ENCODE peak calls at places on chromosome 11, in ten cellular contexts. E is HCT116, W is spleen, F is endothelial cell of umbilical vein, S is heart left ventricle, R is body of pancreas, J is uterus, X is HepG2, K is ovary, Q is gastrocnemius medialis. A is an unnamed sample.

GRCh38 chr11:5291207-5291838 is 10.4 kb downstream of the OR51B4 start:
- DNase-seq in E (peak), W (no peak), F (peak), S (no peak), R (no peak), J (no peak), X (peak), K (no peak), Q (no peak), A (no peak)

GRCh38 chr11:13462311-13462927 is 603 bp downstream of the BTBD10 start:
- DNase-seq in E (peak), W (no peak), F (peak), S (peak), R (peak), J (no peak), X (peak), K (peak), Q (peak), A (peak)

GRCh38 chr11:6319001-6319878 is 1.1 kb downstream of the CAVIN3 start:
- DNase-seq in E (no peak), W (peak), F (peak), S (peak), R (peak), J (peak), X (no peak), K (peak), Q (no peak), A (peak)

GRCh38 chr11:46898396-46899095 is 19.8 kb downstream of the LRP4 start:
- DNase-seq in E (no peak), W (no peak), F (no peak), S (no peak), R (no peak), J (no peak), X (no peak), K (no peak), Q (no peak), A (no peak)

GRCh38 chr11:68036717-68037239 is 2.0 kb upstream of the TCIRG1 start:
- DNase-seq in E (no peak), W (peak), F (no peak), S (peak), R (peak), J (no peak), X (no peak), K (peak), Q (no peak), A (no peak)

GRCh38 chr11:20599424-20600346 is at the start of gene SLC6A5:
- DNase-seq in E (no peak), W (no peak), F (peak), S (no peak), R (peak), J (no peak), X (peak), K (no peak), Q (no peak), A (peak)

GRCh38 chr11:31806944-31807790 is 4.0 kb downstream of the PAX6 start:
- DNase-seq in E (no peak), W (no peak), F (no peak), S (no peak), R (no peak), J (no peak), X (no peak), K (no peak), Q (no peak), A (no peak)

GRCh38 chr11:2398664-2399355 is 1.7 kb upstream of the TSSC4 start:
- DNase-seq in E (no peak), W (no peak), F (no peak), S (no peak), R (no peak), J (no peak), X (no peak), K (no peak), Q (no peak), A (no peak)

GRCh38 chr11:88103337-88104206 is 71.7 kb downstream of the RAB38 start:
- DNase-seq in E (peak), W (no peak), F (peak), S (no peak), R (peak), J (no peak), X (peak), K (no peak), Q (no peak), A (peak)

GRCh38 chr11:3950996-3951662 is 95.7 kb downstream of the STIM1 start:
- DNase-seq in E (no peak), W (no peak), F (no peak), S (no peak), R (no peak), J (no peak), X (peak), K (no peak), Q (no peak), A (no peak)

GRCh38 chr11:60788401-60789110 is 3.4 kb downstream of the MS4A10 start:
- DNase-seq in E (no peak), W (peak), F (peak), S (no peak), R (peak), J (no peak), X (no peak), K (no peak), Q (no peak), A (no peak)

GRCh38 chr11:96200243-96200642 is 142.8 kb downstream of the MAML2 start:
- DNase-seq in E (no peak), W (no peak), F (peak), S (no peak), R (no peak), J (no peak), X (no peak), K (no peak), Q (no peak), A (no peak)
- H3K27ac ChIP-seq in E (no peak), W (peak), F (no peak), S (peak), R (no peak), J (peak), X (no peak), K (no peak), Q (peak), A (no peak)

DNA sequence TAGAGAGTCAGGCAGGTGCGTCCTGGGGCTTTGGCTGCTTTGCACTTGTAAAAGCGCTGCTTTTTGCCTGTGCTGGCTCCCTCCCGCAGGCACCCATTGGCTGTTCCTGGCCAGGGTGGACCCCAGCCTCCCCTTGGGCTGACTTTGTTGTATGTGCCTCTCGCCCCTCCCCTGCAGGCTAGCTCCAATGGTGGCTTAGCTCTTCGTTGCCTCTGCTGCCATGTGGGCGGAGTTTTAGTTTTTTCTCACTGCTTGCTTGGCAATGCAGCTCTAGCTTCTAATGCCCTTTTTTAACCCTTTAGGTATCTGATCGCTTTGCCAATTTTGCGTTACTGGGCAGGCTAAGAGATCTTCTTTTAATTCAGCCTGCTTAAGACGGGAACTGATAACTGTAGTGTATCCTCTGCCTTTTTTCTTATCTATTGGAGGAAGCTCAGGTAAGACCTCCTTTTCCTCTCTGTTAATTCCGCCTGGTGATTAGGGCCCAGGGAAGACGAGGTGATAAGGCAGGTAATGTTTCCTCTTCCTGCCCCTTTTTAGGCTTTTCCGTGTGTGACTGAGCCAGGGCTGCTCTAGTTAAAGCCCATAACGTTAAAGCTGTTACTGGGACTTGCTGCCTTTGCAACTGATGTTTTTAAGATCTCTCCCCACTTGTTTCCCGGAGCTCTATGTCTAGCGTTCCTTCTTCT is 11.8 kb upstream of the GLYATL1 start:
- DNase-seq in E (no peak), W (no peak), F (no peak), S (no peak), R (peak), J (no peak), X (peak), K (no peak), Q (no peak), A (peak)
- TF ChIP-seq POLR2A in E (no peak), W (no peak), F (no peak), S (no peak), R (no peak), J (no peak), X (no peak), K (no peak), Q (no peak), A (no peak)

DNA sequence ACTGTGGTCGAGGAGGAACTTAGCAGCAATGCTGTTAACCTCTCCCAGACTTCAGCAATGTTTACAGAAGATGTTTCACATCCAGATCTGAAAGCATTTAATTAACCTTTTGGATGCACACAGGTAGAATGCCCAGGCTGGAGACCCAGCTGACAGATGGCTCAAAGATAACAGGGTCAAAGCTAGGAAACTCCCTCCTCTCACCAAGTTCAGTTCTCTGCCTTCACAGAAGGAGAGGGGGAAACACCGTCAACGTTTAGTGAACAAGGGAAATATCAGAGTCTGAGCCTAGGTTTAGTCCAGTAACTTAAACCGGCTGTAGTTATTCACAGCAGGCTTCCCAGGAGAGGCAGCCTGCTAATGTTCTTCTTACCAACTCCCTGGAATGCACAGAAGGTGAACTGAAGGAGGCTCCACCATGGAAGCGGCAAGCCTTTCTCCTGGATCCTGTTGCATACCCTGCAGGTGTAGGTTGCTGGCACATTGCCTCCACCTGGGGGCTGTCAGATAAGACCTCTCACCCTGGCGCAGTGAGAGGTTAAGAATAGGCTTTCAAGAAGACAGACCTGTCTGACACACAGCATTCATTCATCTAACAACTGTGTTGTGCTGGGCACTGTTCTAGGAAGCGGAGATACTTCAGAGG is 23.5 kb upstream of the ANKK1 start:
- DNase-seq in E (no peak), W (no peak), F (no peak), S (no peak), R (no peak), J (no peak), X (no peak), K (no peak), Q (no peak), A (no peak)
- H3K27ac ChIP-seq in E (no peak), W (no peak), F (no peak), S (no peak), R (no peak), J (no peak), X (no peak), K (no peak), Q (no peak), A (no peak)

GRCh38 chr11:702731-703461 is 3.1 kb upstream of the EPS8L2 start:
- DNase-seq in E (no peak), W (peak), F (no peak), S (peak), R (peak), J (peak), X (no peak), K (no peak), Q (no peak), A (no peak)
- TF ChIP-seq POLR2A in E (no peak), W (no peak), F (no peak), S (no peak), R (peak), J (no peak), X (no peak), K (no peak), Q (no peak), A (no peak)

GRCh38 chr11:124285610-124286344 is 28.0 kb downstream of the OR8D1 start:
- DNase-seq in E (no peak), W (no peak), F (peak), S (no peak), R (no peak), J (no peak), X (no peak), K (no peak), Q (no peak), A (no peak)
- H3K27ac ChIP-seq in E (no peak), W (no peak), F (peak), S (no peak), R (no peak), J (no peak), X (no peak), K (no peak), Q (no peak), A (no peak)

GRCh38 chr11:10317776-10318526 is 13.1 kb downstream of the ADM start:
- DNase-seq in E (no peak), W (no peak), F (no peak), S (no peak), R (no peak), J (no peak), X (no peak), K (no peak), Q (no peak), A (no peak)
- TF ChIP-seq POLR2A in E (no peak), W (no peak), F (no peak), S (no peak), R (no peak), J (no peak), X (no peak), K (no peak), Q (no peak), A (no peak)

GRCh38 chr11:86062719-86063118 is 6.2 kb downstream of the PICALM start:
- DNase-seq in E (no peak), W (no peak), F (peak), S (no peak), R (no peak), J (no peak), X (no peak), K (no peak), Q (no peak), A (no peak)
- H3K27ac ChIP-seq in E (no peak), W (peak), F (peak), S (peak), R (no peak), J (peak), X (no peak), K (no peak), Q (peak), A (no peak)

GRCh38 chr11:353315-353857 is 15.9 kb upstream of the B4GALNT4 start:
- DNase-seq in E (no peak), W (peak), F (peak), S (peak), R (peak), J (peak), X (peak), K (peak), Q (peak), A (peak)

GRCh38 chr11:346529-346928 is 22.8 kb upstream of the B4GALNT4 start:
- DNase-seq in E (no peak), W (peak), F (no peak), S (no peak), R (no peak), J (no peak), X (no peak), K (no peak), Q (no peak), A (no peak)

GRCh38 chr11:351411-351810 is 17.9 kb upstream of the B4GALNT4 start:
- DNase-seq in E (no peak), W (peak), F (no peak), S (no peak), R (no peak), J (peak), X (no peak), K (no peak), Q (no peak), A (no peak)

GRCh38 chr11:352456-353180 is 16.7 kb upstream of the B4GALNT4 start:
- DNase-seq in E (no peak), W (peak), F (no peak), S (no peak), R (no peak), J (peak), X (no peak), K (no peak), Q (no peak), A (no peak)

DNA sequence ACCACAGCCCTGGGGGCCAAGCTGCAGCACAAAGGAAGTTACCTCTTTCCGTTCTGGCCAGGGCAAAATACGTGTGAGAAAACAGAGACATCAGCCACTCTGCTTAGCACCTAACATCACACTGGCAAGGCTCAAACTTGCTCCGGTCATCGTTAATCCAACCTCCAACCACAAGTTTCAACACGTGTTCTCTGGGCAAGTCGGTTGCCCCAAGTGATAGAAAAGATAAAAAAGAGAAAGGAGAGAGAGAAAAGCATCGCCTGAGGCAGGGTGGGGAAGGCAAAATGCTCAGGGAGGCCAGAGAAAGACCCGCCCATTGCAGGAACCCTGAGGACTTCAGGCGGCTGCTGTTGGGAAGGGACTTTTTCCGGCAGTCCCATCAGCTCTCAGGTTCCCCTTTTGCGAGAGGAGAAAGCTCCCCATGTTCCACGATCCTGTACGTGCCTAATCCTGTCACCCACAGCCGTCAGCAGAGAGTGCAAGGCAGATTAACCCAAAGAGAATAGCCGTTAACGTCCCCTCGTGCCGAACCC is 18.5 kb upstream of the B4GALNT4 start:
- DNase-seq in E (no peak), W (peak), F (no peak), S (no peak), R (no peak), J (peak), X (no peak), K (no peak), Q (no peak), A (no peak)
- TF ChIP-seq POLR2A in E (no peak), W (no peak), F (no peak), S (no peak), R (no peak), J (no peak), X (no peak), K (no peak), Q (no peak), A (no peak)

GRCh38 chr11:79200398-79201070 is 240.3 kb downstream of the TENM4 start:
- DNase-seq in E (no peak), W (no peak), F (no peak), S (no peak), R (no peak), J (no peak), X (no peak), K (no peak), Q (no peak), A (no peak)
- H3K27ac ChIP-seq in E (no peak), W (no peak), F (no peak), S (peak), R (no peak), J (no peak), X (no peak), K (no peak), Q (no peak), A (no peak)